ENCODE peak calls at places on chromosome 4, in six cellular contexts. M is DND-41, N is stomach, W is astrocyte of the spinal cord, Y is GM23248, H is body of pancreas. I is an unnamed sample.
A peak's percentile ranks its signal among the peaks of the same experiment; 100 is the strongest.

GRCh38 chr4:78557841-78558240 is 6.3 kb downstream of the ANXA3 start:
- DNase-seq in M (no peak), N (no peak), W (no peak), Y (no peak), H (no peak), I (no peak)

GRCh38 chr4:82697561-82697960 is 101.0 kb downstream of the SCD5 start:
- DNase-seq in M (no peak), N (no peak), W (no peak), Y (no peak), H (no peak), I (no peak)

GRCh38 chr4:106569151-106570029 is 200.8 kb upstream of the GIMD1 start:
- DNase-seq in M (no peak), N (no peak), W (no peak), Y (peak; percentile 53), H (no peak), I (no peak)

GRCh38 chr4:108042927-108043326 is 53.2 kb downstream of the HADH start:
- DNase-seq in M (no peak), N (no peak), W (no peak), Y (no peak), H (no peak), I (no peak)

GRCh38 chr4:148749403-148749802 is 307.2 kb upstream of the NR3C2 start:
- DNase-seq in M (no peak), N (no peak), W (no peak), Y (no peak), H (no peak), I (no peak)

GRCh38 chr4:88211473-88212252 is 53.2 kb upstream of the ABCG2 start:
- DNase-seq in M (peak; percentile 51), N (peak; percentile 38), W (peak; percentile 56), Y (peak; percentile 55), H (peak; percentile 28), I (peak; percentile 24)

GRCh38 chr4:145909331-145909730 is 29.3 kb downstream of the ZNF827 start:
- DNase-seq in M (no peak), N (peak; percentile 87), W (no peak), Y (peak; percentile 67), H (peak; percentile 72), I (no peak)

GRCh38 chr4:8905236-8905772 is 33.7 kb upstream of the HMX1 start:
- DNase-seq in M (no peak), N (no peak), W (no peak), Y (no peak), H (no peak), I (no peak)

GRCh38 chr4:18524667-18525066 is 503.1 kb upstream of the LCORL start:
- DNase-seq in M (no peak), N (peak; percentile 52), W (no peak), Y (no peak), H (peak; percentile 12), I (no peak)

GRCh38 chr4:73451404-73451803 is 15.4 kb downstream of the AFP start:
- DNase-seq in M (no peak), N (no peak), W (peak; percentile 93), Y (peak; percentile 58), H (peak; percentile 52), I (no peak)
- H3K4me3 ChIP-seq in M (no peak overlapping the region), N (no peak overlapping the region), W (no peak overlapping the region), Y (no peak overlapping the region), H (no peak overlapping the region), I (no peak overlapping the region)

GRCh38 chr4:80232707-80233370 is 33.6 kb upstream of the FGF5 start:
- DNase-seq in M (no peak), N (no peak), W (no peak), Y (no peak), H (no peak), I (no peak)
- H3K4me3 ChIP-seq in M (no peak overlapping the region), N (no peak overlapping the region), W (no peak overlapping the region), Y (no peak overlapping the region), H (no peak overlapping the region), I (no peak overlapping the region)

DNA sequence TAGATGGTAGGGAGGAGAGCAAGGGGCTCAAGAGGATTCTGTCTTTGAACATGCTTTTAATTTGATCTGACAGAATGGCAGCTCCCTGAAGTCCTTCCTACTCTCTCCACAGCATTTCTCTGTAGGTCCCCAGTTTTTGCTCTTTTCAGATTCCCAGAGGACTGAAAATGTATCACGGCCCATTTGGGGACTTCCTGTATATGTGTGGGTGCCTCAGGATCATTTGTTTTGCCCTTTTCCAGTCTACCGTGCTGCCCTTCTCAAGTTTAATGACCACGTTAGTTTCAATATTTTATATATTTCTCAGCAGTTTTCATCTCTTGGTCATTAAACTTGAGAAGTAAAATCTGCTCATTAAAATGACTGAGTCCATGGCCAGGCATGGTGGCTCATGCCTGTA is 2.3 kb downstream of the TBC1D1 start:
- DNase-seq in M (no peak), N (no peak), W (no peak), Y (no peak), H (no peak), I (no peak)
- H3K4me3 ChIP-seq in M (peak overlapping the region; percentile 92), N (no peak overlapping the region), W (no peak overlapping the region), Y (no peak overlapping the region), H (no peak overlapping the region), I (peak overlapping the region; percentile 97)

GRCh38 chr4:14339715-14340114 is 662.6 kb upstream of the CPEB2 start:
- DNase-seq in M (no peak), N (no peak), W (no peak), Y (no peak), H (no peak), I (no peak)
- H3K4me3 ChIP-seq in M (no peak overlapping the region), N (no peak overlapping the region), W (no peak overlapping the region), Y (no peak overlapping the region), H (no peak overlapping the region), I (no peak overlapping the region)

DNA sequence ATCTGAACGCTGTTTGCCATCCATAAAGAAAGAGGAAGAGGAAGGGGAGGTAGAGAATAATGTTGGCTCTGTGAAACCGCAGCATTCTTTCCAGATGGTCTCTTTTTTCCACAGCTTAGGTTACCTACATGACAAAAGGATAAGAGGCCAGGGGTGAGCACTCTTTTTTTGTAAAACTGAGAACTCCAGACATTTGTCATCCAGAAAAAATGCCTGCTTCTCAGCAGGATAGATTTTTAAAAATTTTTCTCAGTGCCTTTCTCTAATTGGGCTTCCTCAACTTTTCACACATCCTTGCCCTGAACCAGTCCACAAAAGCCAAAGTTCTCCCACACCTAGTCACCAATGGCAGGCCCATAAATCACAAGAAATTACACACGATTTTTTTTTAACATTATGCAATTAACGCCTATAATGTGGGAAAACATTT is 158.1 kb upstream of the TENM3 start:
- DNase-seq in M (no peak), N (no peak), W (peak; percentile 78), Y (peak; percentile 7), H (no peak), I (no peak)
- H3K4me3 ChIP-seq in M (no peak overlapping the region), N (no peak overlapping the region), W (no peak overlapping the region), Y (no peak overlapping the region), H (no peak overlapping the region), I (no peak overlapping the region)

GRCh38 chr4:180635276-180635675 is 1607.9 kb upstream of the TENM3 start:
- DNase-seq in M (no peak), N (no peak), W (peak; percentile 20), Y (no peak), H (no peak), I (no peak)

GRCh38 chr4:180630012-180630411 is 1613.2 kb upstream of the TENM3 start:
- DNase-seq in M (no peak), N (no peak), W (no peak), Y (no peak), H (no peak), I (no peak)
- H3K4me3 ChIP-seq in M (no peak overlapping the region), N (no peak overlapping the region), W (no peak overlapping the region), Y (no peak overlapping the region), H (no peak overlapping the region), I (no peak overlapping the region)

DNA sequence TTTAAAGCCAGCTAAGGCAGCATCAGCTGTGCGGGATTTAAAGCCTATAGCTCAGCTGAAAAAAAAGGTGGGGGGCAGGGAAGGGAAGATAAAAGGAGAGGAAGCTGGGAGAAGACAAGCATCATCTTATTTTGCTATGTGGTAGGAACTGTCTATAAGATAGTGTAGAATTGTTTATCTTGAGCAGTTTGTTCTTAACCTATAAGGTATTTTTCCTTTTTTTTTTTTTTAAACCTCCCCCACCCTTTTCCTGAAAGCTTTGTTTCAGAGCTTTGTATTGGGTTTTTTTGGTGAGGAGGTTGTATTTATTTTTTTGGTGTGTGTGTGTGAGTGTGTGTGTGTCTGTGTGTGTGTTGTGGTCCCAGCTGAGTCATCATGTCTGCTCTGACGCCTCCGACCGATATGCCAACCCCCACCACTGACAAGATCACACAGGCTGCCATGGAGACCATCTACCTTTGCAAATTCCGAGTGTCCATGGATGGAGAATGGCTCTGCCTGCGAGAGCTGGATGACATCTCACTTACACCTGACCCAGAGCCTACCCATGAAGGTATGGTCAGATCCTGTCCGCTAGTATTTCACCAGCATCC is 531 bp downstream of the RUFY3 start:
- DNase-seq in M (peak; percentile 68), N (no peak), W (peak; percentile 79), Y (peak; percentile 69), H (no peak), I (no peak)
- H3K4me3 ChIP-seq in M (peak overlapping the region; percentile 44), N (peak overlapping the region; percentile 37), W (peak overlapping the region; percentile 74), Y (peak overlapping the region; percentile 75), H (no peak overlapping the region), I (no peak overlapping the region)

I was measured in CD4-positive, CD25-positive, alpha-beta regulatory T cell.